ENCODE peak calls at places on chromosomes 12 and 14, in eight cellular contexts. H, K, O, S, P, U, B and V are unnamed samples.

GRCh38 chr12:124759841-124760508 is 103.7 kb downstream of the SCARB1 start:
- DNase-seq in H (no peak), B (no peak), P (no peak), O (no peak), K (no peak), U (peak; percentile 56), S (no peak), V (no peak)

GRCh38 chr12:1319215-1319614 is 275.2 kb downstream of the FBXL14 start:
- DNase-seq in S (no peak), O (no peak), B (no peak), K (no peak), H (no peak), P (no peak), U (no peak), V (no peak)

GRCh38 chr14:32986791-32987545 is 48.3 kb downstream of the NPAS3 start:
- DNase-seq in B (no peak), S (peak; percentile 37), O (no peak), K (peak; percentile 11), H (no peak), P (no peak), U (no peak), V (no peak)

GRCh38 chr14:94936901-94937321 is 167.0 kb upstream of the GSC start:
- DNase-seq in K (peak; percentile 55), S (no peak), O (peak; percentile 70), H (no peak), U (no peak), B (no peak), P (no peak), V (no peak)

GRCh38 chr12:65123435-65124063 is 2.4 kb upstream of the WIF1 start:
- DNase-seq in U (no peak), P (no peak), O (no peak), B (no peak), S (peak; percentile 69), K (no peak), H (peak; percentile 24), V (no peak)

GRCh38 chr12:118436002-118436724 is 59.8 kb downstream of the SUDS3 start:
- DNase-seq in B (peak; percentile 12), O (peak; percentile 15), U (no peak), K (no peak), P (peak; percentile 65), H (no peak), S (peak; percentile 71), V (no peak)

GRCh38 chr14:75934998-75935628 is 46.7 kb downstream of the TGFB3 start:
- DNase-seq in H (no peak), P (no peak), O (no peak), K (no peak), U (no peak), S (no peak), B (no peak), V (no peak)

GRCh38 chr14:89787525-89787924 is 167.0 kb downstream of the EFCAB11 start:
- DNase-seq in P (no peak), B (no peak), O (no peak), H (no peak), U (no peak), K (no peak), S (no peak), V (no peak)

GRCh38 chr14:72788255-72788654 is 105.6 kb downstream of the DPF3 start:
- DNase-seq in K (no peak), U (no peak), P (no peak), H (peak; percentile 46), O (no peak), B (no peak), S (no peak), V (no peak)

GRCh38 chr12:68451261-68452091 is 119.3 kb upstream of the MDM1 start:
- DNase-seq in S (no peak), U (no peak), O (no peak), K (peak; percentile 26), H (peak; percentile 66), P (no peak), B (no peak), V (no peak)

GRCh38 chr12:48988030-48988649 is 10.0 kb downstream of the WNT1 start:
- DNase-seq in K (peak; percentile 67), O (peak; percentile 71), S (peak; percentile 87), H (no peak), P (peak; percentile 91), U (no peak), B (no peak), V (no peak)

GRCh38 chr14:81450100-81450531 is 50.0 kb upstream of the STON2 start:
- DNase-seq in U (no peak), K (peak; percentile 76), O (no peak), S (peak; percentile 28), H (no peak), P (peak; percentile 26), B (no peak), V (no peak)

GRCh38 chr12:26688344-26688904 is 144.6 kb downstream of the ITPR2 start:
- DNase-seq in B (no peak), H (no peak), U (no peak), P (no peak), S (no peak), K (no peak), O (no peak), V (no peak)

GRCh38 chr14:100748403-100748802 is 21.7 kb downstream of the DLK1 start:
- DNase-seq in K (no peak), O (no peak), H (no peak), P (no peak), S (no peak), U (no peak), B (no peak), V (no peak)

GRCh38 chr14:74852922-74853530 is 22.9 kb downstream of the PROX2 start:
- DNase-seq in H (no peak), U (no peak), K (no peak), P (no peak), O (no peak), B (no peak), S (no peak), V (no peak)

GRCh38 chr14:68952544-68953535 is 26.3 kb downstream of the ACTN1 start:
- DNase-seq in U (no peak), K (peak; percentile 35), B (no peak), S (no peak), P (no peak), O (no peak), H (no peak), V (no peak)

GRCh38 chr12:67969134-67969782 is 20.0 kb upstream of the IFNG-AS1 start:
- DNase-seq in O (no peak), S (no peak), P (no peak), B (no peak), H (no peak), U (no peak), K (no peak), V (no peak)

GRCh38 chr12:100427078-100427477 is 46.6 kb upstream of the NR1H4 start:
- DNase-seq in U (no peak), P (no peak), B (peak; percentile 23), O (no peak), S (no peak), H (no peak), K (no peak), V (no peak)

GRCh38 chr12:122974274-122974891 is 661 bp upstream of the OGFOD2 start:
- DNase-seq in H (peak; percentile 98), S (peak; percentile 99), O (peak; percentile 99), B (peak; percentile 97), K (peak; percentile 98), U (peak; percentile 98), P (peak; percentile 99), V (peak; percentile 98)

GRCh38 chr14:75458305-75458704 is 30.5 kb downstream of the JDP2 start:
- DNase-seq in P (no peak), U (no peak), K (no peak), B (no peak), H (no peak), O (no peak), S (no peak), V (no peak)

GRCh38 chr14:93263416-93263815 is 56.4 kb downstream of the UBR7 start:
- DNase-seq in B (no peak), H (no peak), O (no peak), K (no peak), U (no peak), P (no peak), S (no peak), V (no peak)

GRCh38 chr12:16184691-16185090 is 92.8 kb downstream of the SLC15A5 start:
- DNase-seq in B (no peak), K (no peak), P (no peak), S (no peak), O (no peak), H (no peak), U (no peak), V (no peak)

GRCh38 chr12:16187684-16188083 is 89.8 kb downstream of the SLC15A5 start:
- DNase-seq in O (no peak), K (no peak), P (no peak), S (no peak), H (no peak), B (no peak), U (no peak), V (no peak)

DNA sequence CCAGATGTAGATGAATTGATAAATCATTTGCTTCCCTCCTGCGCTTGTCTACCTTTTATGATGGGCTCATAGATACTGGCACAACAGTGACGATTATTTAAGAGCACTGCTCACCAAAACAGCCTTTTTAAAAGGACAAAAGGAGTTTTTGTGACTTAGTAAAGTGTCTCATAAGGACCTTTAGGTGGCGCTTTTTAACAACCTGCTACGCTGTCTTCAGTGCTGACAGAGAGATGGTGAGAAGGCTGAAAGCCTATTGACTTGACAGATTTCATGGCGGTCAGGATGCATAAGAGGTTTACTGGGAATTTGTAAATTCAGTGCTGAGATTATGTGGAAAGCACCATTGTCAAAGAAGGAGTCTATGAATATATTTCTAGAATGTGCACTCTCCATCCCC is 87.6 kb downstream of the SLC15A5 start:
- DNase-seq in P (no peak), O (peak; percentile 10), K (no peak), S (peak; percentile 73), H (no peak), U (no peak), B (no peak), V (no peak)
- TF ChIP-seq CTCF in P (no peak), O (no peak), K (no peak), S (peak; percentile 59), H (no peak), U (peak; percentile 23), B (no peak), V (peak; percentile 61)

GRCh38 chr12:11743748-11744147 is 94.3 kb downstream of the ETV6 start:
- DNase-seq in P (no peak), S (peak; percentile 33), B (no peak), U (no peak), H (no peak), O (no peak), K (no peak), V (no peak)
- TF ChIP-seq CTCF in P (no peak), S (no peak), B (no peak), U (no peak), H (no peak), O (no peak), K (no peak), V (no peak)

DNA sequence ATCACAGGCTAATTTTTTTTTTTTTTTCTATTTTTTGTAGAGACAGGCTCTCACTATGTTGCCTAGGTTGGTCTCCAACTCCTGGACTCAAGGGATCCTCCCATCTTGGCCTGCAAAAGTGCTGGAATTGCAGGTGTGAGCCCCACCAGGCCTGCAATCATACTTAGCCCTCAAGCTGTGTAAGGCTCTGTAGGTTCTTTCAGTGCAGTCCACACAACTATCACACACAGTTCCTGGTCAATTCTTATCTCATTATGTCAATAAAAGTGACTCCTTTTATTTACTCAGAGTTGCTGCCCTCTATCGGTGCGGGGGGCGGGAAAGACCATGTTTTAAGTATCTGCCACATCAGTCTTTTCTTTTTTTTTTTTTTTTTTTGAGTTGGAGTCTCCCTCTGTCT is 29.0 kb downstream of the SLC2A3 start:
- DNase-seq in O (peak; percentile 59), S (peak; percentile 51), H (no peak), P (peak; percentile 72), K (no peak), B (peak; percentile 56), U (peak; percentile 13), V (no peak)
- TF ChIP-seq CTCF in O (peak; percentile 9), S (peak; percentile 46), H (peak; percentile 24), P (no peak), K (no peak), B (peak; percentile 63), U (peak; percentile 34), V (peak; percentile 50)

GRCh38 chr14:50038398-50039119 is 77.8 kb downstream of the VCPKMT start:
- DNase-seq in S (no peak), B (no peak), U (no peak), O (no peak), K (peak; percentile 39), P (no peak), H (peak; percentile 87), V (no peak)
- TF ChIP-seq CTCF in S (no peak), B (no peak), U (no peak), O (no peak), K (no peak), P (no peak), H (peak; percentile 24), V (no peak)